ENCODE peak calls at places on chromosomes 5 and 9, in nine cellular contexts. One of them, this sample, is unnamed.

GRCh38 chr9:116686135-116686534 is 970 bp upstream of the TRIM32 start:
- DNase-seq in activated CD8-positive, alpha-beta T cell treated with anti-CD3 and anti-CD28 coated beads, Interleukin-2, amount 10 ng/mL, durations not matched to agents 7 days and 5 days: no peak
- DNase-seq in HCT116: no peak
- DNase-seq in lower lobe of right lung: no peak
- DNase-seq in AG09309: no peak
- DNase-seq in HCEC 1CT: no peak
- DNase-seq in A549: no peak
- DNase-seq in iPS-NIHi11: no peak
- DNase-seq in GM06990: no peak
- DNase-seq in this sample: no peak

GRCh38 chr5:175162036-175162435 is 281.9 kb downstream of the DRD1 start:
- DNase-seq in AG09309: no peak
- DNase-seq in GM06990: no peak
- DNase-seq in A549: no peak
- DNase-seq in HCEC 1CT: no peak
- DNase-seq in iPS-NIHi11: no peak
- DNase-seq in lower lobe of right lung: no peak
- DNase-seq in HCT116: no peak
- DNase-seq in activated CD8-positive, alpha-beta T cell treated with anti-CD3 and anti-CD28 coated beads, Interleukin-2, amount 10 ng/mL, durations not matched to agents 7 days and 5 days: no peak
- DNase-seq in this sample: no peak

GRCh38 chr9:137021979-137022619 is 5.9 kb downstream of the ABCA2 start:
- DNase-seq in HCT116: peak
- DNase-seq in GM06990: peak
- DNase-seq in AG09309: no peak
- DNase-seq in A549: peak
- DNase-seq in activated CD8-positive, alpha-beta T cell treated with anti-CD3 and anti-CD28 coated beads, Interleukin-2, amount 10 ng/mL, durations not matched to agents 7 days and 5 days: peak
- DNase-seq in lower lobe of right lung: peak
- DNase-seq in iPS-NIHi11: peak
- DNase-seq in HCEC 1CT: peak
- DNase-seq in this sample: no peak

GRCh38 chr5:155839251-155840037 is 487.5 kb upstream of the SGCD start:
- DNase-seq in HCEC 1CT: no peak
- DNase-seq in GM06990: peak
- DNase-seq in A549: peak
- DNase-seq in HCT116: no peak
- DNase-seq in lower lobe of right lung: no peak
- DNase-seq in activated CD8-positive, alpha-beta T cell treated with anti-CD3 and anti-CD28 coated beads, Interleukin-2, amount 10 ng/mL, durations not matched to agents 7 days and 5 days: no peak
- DNase-seq in AG09309: no peak
- DNase-seq in iPS-NIHi11: peak
- DNase-seq in this sample: no peak

GRCh38 chr5:9698849-9699240 is 68.7 kb upstream of the TAS2R1 start:
- DNase-seq in iPS-NIHi11: no peak
- DNase-seq in GM06990: no peak
- DNase-seq in HCT116: no peak
- DNase-seq in HCEC 1CT: no peak
- DNase-seq in activated CD8-positive, alpha-beta T cell treated with anti-CD3 and anti-CD28 coated beads, Interleukin-2, amount 10 ng/mL, durations not matched to agents 7 days and 5 days: no peak
- DNase-seq in A549: no peak
- DNase-seq in lower lobe of right lung: no peak
- DNase-seq in AG09309: no peak
- DNase-seq in this sample: no peak

GRCh38 chr9:5869315-5870019 is 21.2 kb upstream of the MLANA start:
- DNase-seq in HCEC 1CT: no peak
- DNase-seq in lower lobe of right lung: no peak
- DNase-seq in iPS-NIHi11: peak
- DNase-seq in GM06990: no peak
- DNase-seq in activated CD8-positive, alpha-beta T cell treated with anti-CD3 and anti-CD28 coated beads, Interleukin-2, amount 10 ng/mL, durations not matched to agents 7 days and 5 days: peak
- DNase-seq in AG09309: no peak
- DNase-seq in A549: peak
- DNase-seq in HCT116: peak
- DNase-seq in this sample: no peak

GRCh38 chr5:20166496-20166895 is 178.5 kb upstream of the CDH18 start:
- DNase-seq in GM06990: no peak
- DNase-seq in HCT116: no peak
- DNase-seq in HCEC 1CT: no peak
- DNase-seq in iPS-NIHi11: no peak
- DNase-seq in AG09309: no peak
- DNase-seq in lower lobe of right lung: no peak
- DNase-seq in activated CD8-positive, alpha-beta T cell treated with anti-CD3 and anti-CD28 coated beads, Interleukin-2, amount 10 ng/mL, durations not matched to agents 7 days and 5 days: no peak
- DNase-seq in A549: no peak
- DNase-seq in this sample: no peak

GRCh38 chr9:135009711-135010362 is 77.6 kb upstream of the OLFM1 start:
- DNase-seq in A549: no peak
- DNase-seq in HCT116: peak
- DNase-seq in activated CD8-positive, alpha-beta T cell treated with anti-CD3 and anti-CD28 coated beads, Interleukin-2, amount 10 ng/mL, durations not matched to agents 7 days and 5 days: no peak
- DNase-seq in AG09309: no peak
- DNase-seq in HCEC 1CT: no peak
- DNase-seq in lower lobe of right lung: no peak
- DNase-seq in iPS-NIHi11: no peak
- DNase-seq in GM06990: no peak
- DNase-seq in this sample: no peak

GRCh38 chr9:6686396-6686795 is 40.9 kb upstream of the GLDC start:
- DNase-seq in lower lobe of right lung: no peak
- DNase-seq in iPS-NIHi11: no peak
- DNase-seq in GM06990: no peak
- DNase-seq in HCEC 1CT: peak
- DNase-seq in A549: peak
- DNase-seq in HCT116: no peak
- DNase-seq in activated CD8-positive, alpha-beta T cell treated with anti-CD3 and anti-CD28 coated beads, Interleukin-2, amount 10 ng/mL, durations not matched to agents 7 days and 5 days: no peak
- DNase-seq in AG09309: no peak
- DNase-seq in this sample: no peak

GRCh38 chr9:112274600-112274999 is 58.8 kb downstream of the PTBP3 start:
- DNase-seq in A549: no peak
- DNase-seq in activated CD8-positive, alpha-beta T cell treated with anti-CD3 and anti-CD28 coated beads, Interleukin-2, amount 10 ng/mL, durations not matched to agents 7 days and 5 days: no peak
- DNase-seq in GM06990: no peak
- DNase-seq in HCT116: no peak
- DNase-seq in HCEC 1CT: no peak
- DNase-seq in AG09309: no peak
- DNase-seq in lower lobe of right lung: no peak
- DNase-seq in iPS-NIHi11: peak
- DNase-seq in this sample: no peak

GRCh38 chr5:143913008-143913752 is 101.2 kb downstream of the HMHB1 start:
- DNase-seq in AG09309: peak
- DNase-seq in A549: peak
- DNase-seq in iPS-NIHi11: no peak
- DNase-seq in GM06990: no peak
- DNase-seq in lower lobe of right lung: no peak
- DNase-seq in HCEC 1CT: peak
- DNase-seq in HCT116: no peak
- DNase-seq in activated CD8-positive, alpha-beta T cell treated with anti-CD3 and anti-CD28 coated beads, Interleukin-2, amount 10 ng/mL, durations not matched to agents 7 days and 5 days: no peak
- DNase-seq in this sample: no peak

GRCh38 chr5:134515801-134516200 is 9.7 kb upstream of the JADE2 start:
- DNase-seq in activated CD8-positive, alpha-beta T cell treated with anti-CD3 and anti-CD28 coated beads, Interleukin-2, amount 10 ng/mL, durations not matched to agents 7 days and 5 days: no peak
- DNase-seq in HCT116: no peak
- DNase-seq in AG09309: no peak
- DNase-seq in iPS-NIHi11: no peak
- DNase-seq in lower lobe of right lung: no peak
- DNase-seq in GM06990: no peak
- DNase-seq in HCEC 1CT: no peak
- DNase-seq in A549: no peak
- DNase-seq in this sample: no peak

GRCh38 chr5:67401166-67401565 is 204.6 kb upstream of the CD180 start:
- DNase-seq in lower lobe of right lung: no peak
- DNase-seq in A549: no peak
- DNase-seq in AG09309: no peak
- DNase-seq in HCEC 1CT: no peak
- DNase-seq in GM06990: no peak
- DNase-seq in iPS-NIHi11: no peak
- DNase-seq in activated CD8-positive, alpha-beta T cell treated with anti-CD3 and anti-CD28 coated beads, Interleukin-2, amount 10 ng/mL, durations not matched to agents 7 days and 5 days: no peak
- DNase-seq in HCT116: no peak
- DNase-seq in this sample: no peak

GRCh38 chr5:122362361-122362760 is 50.3 kb downstream of the SNCAIP start:
- DNase-seq in A549: no peak
- DNase-seq in HCEC 1CT: no peak
- DNase-seq in lower lobe of right lung: no peak
- DNase-seq in HCT116: no peak
- DNase-seq in activated CD8-positive, alpha-beta T cell treated with anti-CD3 and anti-CD28 coated beads, Interleukin-2, amount 10 ng/mL, durations not matched to agents 7 days and 5 days: no peak
- DNase-seq in iPS-NIHi11: no peak
- DNase-seq in GM06990: no peak
- DNase-seq in AG09309: no peak
- DNase-seq in this sample: no peak

GRCh38 chr9:14221558-14221957 is 92.4 kb downstream of the NFIB start:
- DNase-seq in AG09309: peak
- DNase-seq in activated CD8-positive, alpha-beta T cell treated with anti-CD3 and anti-CD28 coated beads, Interleukin-2, amount 10 ng/mL, durations not matched to agents 7 days and 5 days: no peak
- DNase-seq in A549: peak
- DNase-seq in HCEC 1CT: peak
- DNase-seq in GM06990: no peak
- DNase-seq in HCT116: peak
- DNase-seq in lower lobe of right lung: no peak
- DNase-seq in iPS-NIHi11: peak
- DNase-seq in this sample: no peak

GRCh38 chr9:84990416-84990815 is 320.9 kb downstream of the NTRK2 start:
- DNase-seq in A549: no peak
- DNase-seq in iPS-NIHi11: no peak
- DNase-seq in AG09309: no peak
- DNase-seq in activated CD8-positive, alpha-beta T cell treated with anti-CD3 and anti-CD28 coated beads, Interleukin-2, amount 10 ng/mL, durations not matched to agents 7 days and 5 days: no peak
- DNase-seq in lower lobe of right lung: no peak
- DNase-seq in HCT116: no peak
- DNase-seq in HCEC 1CT: no peak
- DNase-seq in GM06990: no peak
- DNase-seq in this sample: no peak

GRCh38 chr9:70093944-70094343 is 50.3 kb downstream of the MAMDC2 start:
- DNase-seq in HCT116: no peak
- DNase-seq in activated CD8-positive, alpha-beta T cell treated with anti-CD3 and anti-CD28 coated beads, Interleukin-2, amount 10 ng/mL, durations not matched to agents 7 days and 5 days: no peak
- DNase-seq in HCEC 1CT: no peak
- DNase-seq in GM06990: no peak
- DNase-seq in A549: no peak
- DNase-seq in lower lobe of right lung: no peak
- DNase-seq in AG09309: no peak
- DNase-seq in iPS-NIHi11: no peak
- DNase-seq in this sample: no peak

GRCh38 chr5:82494942-82495341 is 216.8 kb upstream of the RPS23 start:
- DNase-seq in iPS-NIHi11: no peak
- DNase-seq in HCT116: no peak
- DNase-seq in AG09309: no peak
- DNase-seq in A549: no peak
- DNase-seq in lower lobe of right lung: no peak
- DNase-seq in HCEC 1CT: no peak
- DNase-seq in GM06990: no peak
- DNase-seq in activated CD8-positive, alpha-beta T cell treated with anti-CD3 and anti-CD28 coated beads, Interleukin-2, amount 10 ng/mL, durations not matched to agents 7 days and 5 days: no peak
- DNase-seq in this sample: no peak

GRCh38 chr9:93810028-93810971 is 144.9 kb downstream of the BARX1 start:
- DNase-seq in AG09309: no peak
- DNase-seq in iPS-NIHi11: peak
- DNase-seq in activated CD8-positive, alpha-beta T cell treated with anti-CD3 and anti-CD28 coated beads, Interleukin-2, amount 10 ng/mL, durations not matched to agents 7 days and 5 days: no peak
- DNase-seq in HCT116: no peak
- DNase-seq in HCEC 1CT: no peak
- DNase-seq in GM06990: no peak
- DNase-seq in A549: no peak
- DNase-seq in lower lobe of right lung: no peak
- DNase-seq in this sample: no peak

GRCh38 chr5:72146056-72146455 is 38.8 kb downstream of the MAP1B start:
- DNase-seq in iPS-NIHi11: no peak
- DNase-seq in HCT116: no peak
- DNase-seq in HCEC 1CT: no peak
- DNase-seq in activated CD8-positive, alpha-beta T cell treated with anti-CD3 and anti-CD28 coated beads, Interleukin-2, amount 10 ng/mL, durations not matched to agents 7 days and 5 days: no peak
- DNase-seq in A549: no peak
- DNase-seq in AG09309: no peak
- DNase-seq in GM06990: no peak
- DNase-seq in lower lobe of right lung: no peak
- DNase-seq in this sample: no peak

GRCh38 chr5:73654171-73654811 is 28.3 kb downstream of the ARHGEF28 start:
- DNase-seq in iPS-NIHi11: no peak
- DNase-seq in GM06990: peak
- DNase-seq in A549: peak
- DNase-seq in HCT116: no peak
- DNase-seq in activated CD8-positive, alpha-beta T cell treated with anti-CD3 and anti-CD28 coated beads, Interleukin-2, amount 10 ng/mL, durations not matched to agents 7 days and 5 days: no peak
- DNase-seq in HCEC 1CT: peak
- DNase-seq in AG09309: no peak
- DNase-seq in lower lobe of right lung: no peak
- DNase-seq in this sample: no peak

GRCh38 chr9:127741831-127742434 is 6.8 kb upstream of the TOR2A start:
- DNase-seq in AG09309: no peak
- DNase-seq in HCEC 1CT: no peak
- DNase-seq in HCT116: peak
- DNase-seq in lower lobe of right lung: peak
- DNase-seq in GM06990: no peak
- DNase-seq in A549: peak
- DNase-seq in activated CD8-positive, alpha-beta T cell treated with anti-CD3 and anti-CD28 coated beads, Interleukin-2, amount 10 ng/mL, durations not matched to agents 7 days and 5 days: no peak
- DNase-seq in iPS-NIHi11: peak
- DNase-seq in this sample: no peak

GRCh38 chr5:100691545-100691944 is 156.4 kb downstream of the FAM174A start:
- DNase-seq in AG09309: no peak
- DNase-seq in HCEC 1CT: peak
- DNase-seq in A549: no peak
- DNase-seq in HCT116: no peak
- DNase-seq in iPS-NIHi11: no peak
- DNase-seq in GM06990: no peak
- DNase-seq in lower lobe of right lung: no peak
- DNase-seq in activated CD8-positive, alpha-beta T cell treated with anti-CD3 and anti-CD28 coated beads, Interleukin-2, amount 10 ng/mL, durations not matched to agents 7 days and 5 days: no peak
- DNase-seq in this sample: no peak

GRCh38 chr5:131990716-131991115 is 20.7 kb downstream of the ACSL6 start:
- DNase-seq in HCEC 1CT: no peak
- DNase-seq in A549: no peak
- DNase-seq in HCT116: no peak
- DNase-seq in activated CD8-positive, alpha-beta T cell treated with anti-CD3 and anti-CD28 coated beads, Interleukin-2, amount 10 ng/mL, durations not matched to agents 7 days and 5 days: no peak
- DNase-seq in iPS-NIHi11: no peak
- DNase-seq in AG09309: no peak
- DNase-seq in lower lobe of right lung: peak
- DNase-seq in GM06990: no peak
- DNase-seq in this sample: no peak

GRCh38 chr9:135215571-135216161 is 128.2 kb downstream of the OLFM1 start:
- DNase-seq in HCT116: no peak
- DNase-seq in A549: no peak
- DNase-seq in GM06990: no peak
- DNase-seq in iPS-NIHi11: no peak
- DNase-seq in activated CD8-positive, alpha-beta T cell treated with anti-CD3 and anti-CD28 coated beads, Interleukin-2, amount 10 ng/mL, durations not matched to agents 7 days and 5 days: no peak
- DNase-seq in HCEC 1CT: no peak
- DNase-seq in lower lobe of right lung: peak
- DNase-seq in AG09309: no peak
- DNase-seq in this sample: no peak

GRCh38 chr5:17355585-17356346 is 138.3 kb downstream of the BASP1 start:
- DNase-seq in AG09309: peak
- DNase-seq in lower lobe of right lung: no peak
- DNase-seq in activated CD8-positive, alpha-beta T cell treated with anti-CD3 and anti-CD28 coated beads, Interleukin-2, amount 10 ng/mL, durations not matched to agents 7 days and 5 days: no peak
- DNase-seq in iPS-NIHi11: no peak
- DNase-seq in A549: peak
- DNase-seq in HCEC 1CT: peak
- DNase-seq in GM06990: no peak
- DNase-seq in HCT116: no peak
- DNase-seq in this sample: no peak

GRCh38 chr5:170508036-170508435 is 4.2 kb downstream of the KCNIP1 start:
- DNase-seq in HCT116: no peak
- DNase-seq in lower lobe of right lung: no peak
- DNase-seq in AG09309: no peak
- DNase-seq in activated CD8-positive, alpha-beta T cell treated with anti-CD3 and anti-CD28 coated beads, Interleukin-2, amount 10 ng/mL, durations not matched to agents 7 days and 5 days: no peak
- DNase-seq in HCEC 1CT: no peak
- DNase-seq in A549: no peak
- DNase-seq in GM06990: no peak
- DNase-seq in iPS-NIHi11: no peak
- DNase-seq in this sample: no peak

GRCh38 chr9:81565609-81566008 is 123.7 kb downstream of the TLE1 start:
- DNase-seq in iPS-NIHi11: no peak
- DNase-seq in activated CD8-positive, alpha-beta T cell treated with anti-CD3 and anti-CD28 coated beads, Interleukin-2, amount 10 ng/mL, durations not matched to agents 7 days and 5 days: no peak
- DNase-seq in GM06990: no peak
- DNase-seq in A549: no peak
- DNase-seq in lower lobe of right lung: no peak
- DNase-seq in AG09309: no peak
- DNase-seq in HCEC 1CT: no peak
- DNase-seq in HCT116: no peak
- DNase-seq in this sample: no peak

GRCh38 chr9:111016046-111017026 is 21.9 kb downstream of the LPAR1 start:
- DNase-seq in iPS-NIHi11: no peak
- DNase-seq in activated CD8-positive, alpha-beta T cell treated with anti-CD3 and anti-CD28 coated beads, Interleukin-2, amount 10 ng/mL, durations not matched to agents 7 days and 5 days: no peak
- DNase-seq in HCEC 1CT: peak
- DNase-seq in GM06990: peak
- DNase-seq in HCT116: no peak
- DNase-seq in A549: no peak
- DNase-seq in lower lobe of right lung: no peak
- DNase-seq in AG09309: no peak
- DNase-seq in this sample: no peak

GRCh38 chr9:85377751-85378289 is 363.9 kb downstream of the AGTPBP1 start:
- DNase-seq in A549: no peak
- DNase-seq in AG09309: no peak
- DNase-seq in iPS-NIHi11: no peak
- DNase-seq in activated CD8-positive, alpha-beta T cell treated with anti-CD3 and anti-CD28 coated beads, Interleukin-2, amount 10 ng/mL, durations not matched to agents 7 days and 5 days: peak
- DNase-seq in GM06990: no peak
- DNase-seq in HCT116: no peak
- DNase-seq in lower lobe of right lung: no peak
- DNase-seq in HCEC 1CT: no peak
- DNase-seq in this sample: no peak

This sample was measured in AG09319.